ENCODE peak calls at places on chromosome 20, in eight cellular contexts. U is left ventricle myocardium superior; M is A549; G is left cardiac atrium; Z is pancreas; A is effector memory CD8-positive, alpha-beta T cell; H is central memory CD8-positive, alpha-beta T cell; K is esophagus mucosa. B is an unnamed sample.

GRCh38 chr20:25252686-25253421 is 5.0 kb downstream of the PYGB start:
- ATAC-seq in U (peak), M (no peak), G (no peak), Z (no peak), A (no peak), H (no peak), K (peak), B (no peak)

GRCh38 chr20:17491041-17491440 is 40.1 kb downstream of the BFSP1 start:
- ATAC-seq in U (no peak), M (peak), G (no peak), Z (no peak), A (no peak), H (no peak), K (no peak), B (peak)

GRCh38 chr20:34998331-34998950 is 42.8 kb downstream of the MYH7B start:
- ATAC-seq in U (no peak), M (no peak), G (no peak), Z (no peak), A (no peak), H (no peak), K (peak), B (no peak)

GRCh38 chr20:53024121-53024520 is 52.0 kb downstream of the TSHZ2 start:
- ATAC-seq in U (no peak), M (no peak), G (no peak), Z (no peak), A (no peak), H (no peak), K (no peak), B (no peak)

GRCh38 chr20:62087632-62088031 is 22.0 kb upstream of the TAF4 start:
- ATAC-seq in U (no peak), M (no peak), G (no peak), Z (no peak), A (no peak), H (no peak), K (no peak), B (no peak)

GRCh38 chr20:25341716-25342680 is 48.6 kb downstream of the ABHD12 start:
- ATAC-seq in U (no peak), M (no peak), G (no peak), Z (no peak), A (no peak), H (no peak), K (peak), B (no peak)

GRCh38 chr20:62305765-62306431 is 3.1 kb downstream of the ADRM1 start:
- ATAC-seq in U (no peak), M (no peak), G (no peak), Z (no peak), A (no peak), H (no peak), K (peak), B (no peak)

GRCh38 chr20:4787069-4787468 is 65.4 kb downstream of the PRND start:
- ATAC-seq in U (peak), M (no peak), G (peak), Z (no peak), A (no peak), H (no peak), K (peak), B (no peak)

GRCh38 chr20:11585752-11586352 is 331.8 kb upstream of the BTBD3 start:
- ATAC-seq in U (no peak), M (peak), G (no peak), Z (no peak), A (no peak), H (no peak), K (no peak), B (no peak)

GRCh38 chr20:50528129-50528528 is 17.9 kb downstream of the PTPN1 start:
- ATAC-seq in U (no peak), M (no peak), G (no peak), Z (no peak), A (no peak), H (no peak), K (peak), B (no peak)

GRCh38 chr20:18191336-18191735 is 53.7 kb downstream of the KAT14 start:
- ATAC-seq in U (no peak), M (no peak), G (no peak), Z (no peak), A (no peak), H (no peak), K (no peak), B (no peak)

GRCh38 chr20:3980260-3981131 is 34.9 kb downstream of the RNF24 start:
- ATAC-seq in U (peak), M (peak), G (peak), Z (no peak), A (peak), H (peak), K (peak), B (peak)

GRCh38 chr20:15584507-15584906 is 988.7 kb downstream of the KIF16B start:
- ATAC-seq in U (no peak), M (no peak), G (no peak), Z (no peak), A (no peak), H (no peak), K (no peak), B (no peak)

GRCh38 chr20:57290178-57290484 is 23.7 kb upstream of the BMP7 start:
- ATAC-seq in U (no peak), M (no peak), G (no peak), Z (no peak), A (no peak), H (no peak), K (no peak), B (no peak)

B was measured in stimulated activated memory B cell treated with anti-CD40 and anti-IgM and Interleukin-4, amounts not matched to agents 10 μg/mL and 1 μg/mL and 100 μg/mL, for 72 hours.